ENCODE peak calls at places on chromosomes 13 and 19, in eight cellular contexts. N, F, K, M, B, H, D and I are unnamed samples.
A peak's percentile ranks its signal among the peaks of the same experiment; 100 is the strongest.

GRCh38 chr13:64688893-64689677 is 2541.1 kb downstream of the PCDH9 start:
- DNase-seq in M (no peak), D (no peak), B (peak; percentile 32), N (no peak), F (no peak), H (peak; percentile 45), K (no peak), I (peak; percentile 9)

GRCh38 chr13:113441661-113442060 is 11.6 kb downstream of the ADPRHL1 start:
- DNase-seq in H (no peak), M (no peak), N (no peak), B (no peak), F (no peak), D (no peak), K (no peak), I (no peak)

GRCh38 chr13:31982124-31982523 is 49.5 kb upstream of the FRY start:
- DNase-seq in D (no peak), F (no peak), B (no peak), H (no peak), M (no peak), K (no peak), N (no peak), I (no peak)

GRCh38 chr19:39047076-39047475 is 14.7 kb upstream of the FBXO27 start:
- DNase-seq in H (no peak), B (no peak), D (no peak), N (no peak), K (no peak), F (no peak), M (no peak), I (no peak)

GRCh38 chr19:7373862-7374261 is 25.1 kb downstream of the ARHGEF18 start:
- DNase-seq in D (no peak), B (no peak), N (no peak), F (no peak), H (no peak), M (no peak), K (no peak), I (no peak)

GRCh38 chr19:53076984-53077383 is 26.2 kb downstream of the ZNF160 start:
- DNase-seq in M (peak; percentile 83), K (no peak), B (peak; percentile 9), D (no peak), F (no peak), N (no peak), H (peak; percentile 21), I (no peak)

GRCh38 chr13:31073859-31074718 is 87.6 kb downstream of the HSPH1 start:
- DNase-seq in M (no peak), F (no peak), D (no peak), H (no peak), K (no peak), N (no peak), B (peak; percentile 34), I (no peak)

GRCh38 chr13:23741879-23742510 is 147.2 kb downstream of the MIPEP start:
- DNase-seq in D (no peak), H (no peak), N (no peak), K (no peak), M (no peak), B (no peak), F (no peak), I (no peak)

GRCh38 chr19:8973501-8974091 is 36.6 kb downstream of the MUC16 start:
- DNase-seq in M (no peak), B (no peak), H (no peak), N (no peak), K (no peak), D (no peak), F (no peak), I (no peak)

GRCh38 chr19:12112701-12113100 is 27.4 kb downstream of the ZNF20 start:
- DNase-seq in B (no peak), M (no peak), N (no peak), H (no peak), K (no peak), F (no peak), D (no peak), I (no peak)

GRCh38 chr13:109346060-109346459 is 440.3 kb downstream of the IRS2 start:
- DNase-seq in B (no peak), H (no peak), D (no peak), N (no peak), M (no peak), F (no peak), K (no peak), I (no peak)

GRCh38 chr19:9498183-9498902 is at the start of gene ZNF560:
- DNase-seq in H (peak; percentile 37), F (no peak), M (no peak), D (no peak), B (peak; percentile 3), N (no peak), K (no peak), I (no peak)

GRCh38 chr19:48645652-48646191 is at the start of gene CA11:
- DNase-seq in M (no peak), K (no peak), D (no peak), N (no peak), B (no peak), H (no peak), F (no peak), I (no peak)

GRCh38 chr19:58572026-58572817 is 913 bp downstream of the MZF1 start:
- DNase-seq in N (no peak), M (peak; percentile 25), K (no peak), F (peak; percentile 78), B (no peak), H (no peak), D (no peak), I (no peak)

GRCh38 chr19:28010656-28011055 is 1202.3 kb downstream of the UQCRFS1 start:
- DNase-seq in K (no peak), D (peak; percentile 67), M (no peak), B (peak; percentile 19), F (no peak), H (no peak), N (no peak), I (no peak)

GRCh38 chr13:97945792-97946419 is 7.6 kb upstream of the IPO5 start:
- DNase-seq in H (peak; percentile 16), F (no peak), D (no peak), B (no peak), K (no peak), M (no peak), N (no peak), I (no peak)

GRCh38 chr19:43555185-43555770 is 20.0 kb downstream of the XRCC1 start:
- DNase-seq in D (peak; percentile 78), M (peak; percentile 77), H (peak; percentile 50), B (peak; percentile 71), K (peak; percentile 76), F (no peak), N (peak; percentile 64), I (no peak)

GRCh38 chr19:10654610-10655456 is 687 bp downstream of the ILF3 start:
- DNase-seq in M (no peak), H (no peak), D (peak; percentile 35), N (peak; percentile 40), K (peak; percentile 49), F (peak; percentile 83), B (peak; percentile 23), I (no peak)

GRCh38 chr19:30830875-30831274 is 458.7 kb downstream of the ZNF536 start:
- DNase-seq in B (no peak), N (no peak), D (no peak), H (no peak), F (no peak), M (no peak), K (no peak), I (no peak)
- H3K4me3 ChIP-seq in B (no peak overlapping the region), N (no peak overlapping the region), D (no peak overlapping the region), H (no peak overlapping the region), F (no peak overlapping the region), M (no peak overlapping the region), K (no peak overlapping the region), I (no peak overlapping the region)

GRCh38 chr19:51810228-51810627 is 15.3 kb downstream of the FPR3 start:
- DNase-seq in K (no peak), D (no peak), N (no peak), M (no peak), H (no peak), B (peak; percentile 44), F (no peak), I (no peak)
- TF ChIP-seq CTCF in K (no peak), D (no peak), N (no peak), M (no peak), H (no peak), B (peak; percentile 8), F (no peak), I (no peak)

GRCh38 chr13:38606697-38607096 is 80.2 kb upstream of the FREM2 start:
- DNase-seq in N (no peak), B (no peak), H (no peak), M (no peak), F (no peak), K (no peak), D (no peak), I (no peak)

GRCh38 chr13:38602261-38602660 is 84.6 kb upstream of the FREM2 start:
- DNase-seq in F (no peak), D (no peak), H (no peak), K (no peak), B (no peak), M (no peak), N (no peak), I (no peak)

DNA sequence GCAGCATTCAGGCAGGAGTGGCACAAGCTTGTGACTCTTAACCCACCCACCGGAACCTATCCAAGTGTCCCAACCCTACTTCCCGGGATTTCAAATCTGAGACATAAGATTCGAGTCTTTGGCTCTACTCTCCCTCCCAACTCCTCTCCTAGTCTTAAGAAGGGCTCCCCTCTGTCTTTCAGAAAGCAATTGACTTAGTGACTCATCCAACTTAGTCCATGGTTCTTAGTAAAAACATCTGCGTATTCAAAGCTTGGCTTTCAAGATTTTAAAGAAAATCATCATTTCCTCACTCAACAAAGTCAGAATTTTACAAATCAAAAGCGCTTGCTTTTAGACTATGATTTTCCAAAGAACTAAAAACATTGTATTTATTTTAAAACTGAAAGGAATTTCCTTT is 79.7 kb upstream of the FREM2 start:
- DNase-seq in D (no peak), B (no peak), M (no peak), F (no peak), H (no peak), K (no peak), N (no peak), I (no peak)
- H3K4me3 ChIP-seq in D (no peak overlapping the region), B (no peak overlapping the region), M (no peak overlapping the region), F (no peak overlapping the region), H (no peak overlapping the region), K (no peak overlapping the region), N (no peak overlapping the region), I (no peak overlapping the region)

GRCh38 chr19:37551123-37551993 is 43.2 kb downstream of the ZNF571 start:
- DNase-seq in K (no peak), B (peak; percentile 51), M (no peak), F (no peak), N (no peak), H (peak; percentile 74), D (no peak), I (peak; percentile 3)
- TF ChIP-seq CTCF in K (no peak), B (peak; percentile 43), M (no peak), F (no peak), N (no peak), H (peak; percentile 39), D (no peak), I (peak; percentile 60)

GRCh38 chr19:18194554-18195238 is 1.7 kb downstream of the MPV17L2 start:
- DNase-seq in F (no peak), H (no peak), K (no peak), M (no peak), B (peak; percentile 82), D (no peak), N (no peak), I (no peak)
- H3K4me3 ChIP-seq in F (peak overlapping the region; percentile 91), H (no peak overlapping the region), K (no peak overlapping the region), M (peak overlapping the region; percentile 96), B (peak overlapping the region; percentile 89), D (no peak overlapping the region), N (no peak overlapping the region), I (no peak overlapping the region)